ENCODE peak calls at places on chromosome 9, in eight cellular contexts. X is keratinocyte, U is IMR-90, K is tibial artery, P is thoracic aorta, E is ovary, T is A549, I is substantia nigra. G is an unnamed sample.

GRCh38 chr9:119441832-119442231 is 72.6 kb upstream of the BRINP1 start:
- DNase-seq in E (no peak), P (no peak), K (no peak), T (no peak), X (no peak), I (no peak), U (no peak), G (no peak)

GRCh38 chr9:116279230-116279629 is 125.6 kb downstream of the PAPPA start:
- DNase-seq in U (no peak), E (no peak), T (no peak), P (no peak), K (no peak), I (no peak), X (no peak), G (no peak)

GRCh38 chr9:137761032-137761431 is 116.5 kb upstream of the CACNA1B start:
- DNase-seq in P (no peak), K (no peak), E (no peak), X (no peak), U (no peak), T (no peak), I (no peak), G (no peak)

GRCh38 chr9:15250013-15250412 is 57.0 kb downstream of the TTC39B start:
- DNase-seq in T (no peak), P (no peak), U (no peak), I (no peak), X (no peak), K (no peak), E (no peak), G (no peak)

GRCh38 chr9:14423816-14424261 is 109.9 kb upstream of the NFIB start:
- DNase-seq in P (no peak), K (no peak), E (no peak), I (no peak), T (no peak), X (no peak), U (peak), G (no peak)

GRCh38 chr9:97388721-97389238 is 23.1 kb upstream of the TDRD7 start:
- DNase-seq in U (no peak), I (no peak), E (no peak), P (no peak), K (no peak), T (no peak), X (no peak), G (no peak)

GRCh38 chr9:94011134-94011533 is 56.0 kb upstream of the BARX1 start:
- DNase-seq in E (no peak), K (no peak), T (no peak), X (no peak), I (no peak), P (no peak), U (no peak), G (no peak)

GRCh38 chr9:13554626-13555025 is 275.1 kb upstream of the MPDZ start:
- DNase-seq in I (no peak), K (no peak), P (no peak), E (no peak), T (no peak), X (no peak), U (no peak), G (no peak)

GRCh38 chr9:81671880-81672280 is 17.5 kb downstream of the TLE1 start:
- DNase-seq in P (peak), T (no peak), I (peak), E (peak), U (peak), K (peak), X (no peak), G (no peak)

GRCh38 chr9:69122086-69122390 is 52.0 kb upstream of the TJP2 start:
- DNase-seq in U (peak), K (peak), P (no peak), T (peak), X (no peak), I (peak), E (peak), G (no peak)

GRCh38 chr9:88874391-88874790 is 116.9 kb upstream of the S1PR3 start:
- DNase-seq in K (no peak), E (no peak), X (no peak), T (no peak), U (peak), P (no peak), I (no peak), G (no peak)

GRCh38 chr9:111805841-111806241 is 11.1 kb upstream of the SHOC1 start:
- DNase-seq in P (no peak), U (peak), I (no peak), X (peak), E (no peak), T (peak), K (no peak), G (peak)

GRCh38 chr9:36492849-36493248 is 79.8 kb upstream of the MELK start:
- DNase-seq in P (no peak), K (no peak), I (no peak), T (no peak), U (peak), X (no peak), E (no peak), G (no peak)

GRCh38 chr9:18706648-18707047 is 232.7 kb downstream of the ADAMTSL1 start:
- DNase-seq in I (no peak), U (no peak), X (no peak), E (no peak), P (no peak), K (no peak), T (no peak), G (no peak)

GRCh38 chr9:27856748-27857147 is 283.5 kb upstream of the C9orf72 start:
- DNase-seq in U (no peak), T (no peak), E (no peak), K (no peak), I (no peak), P (no peak), X (no peak), G (no peak)

GRCh38 chr9:93131599-93132286 is 2.3 kb downstream of the NINJ1 start:
- DNase-seq in K (no peak), X (no peak), U (no peak), P (no peak), I (no peak), E (no peak), T (no peak), G (no peak)

GRCh38 chr9:113278840-113279239 is 3.4 kb downstream of the PRPF4 start:
- DNase-seq in I (no peak), E (no peak), U (no peak), K (no peak), T (no peak), P (no peak), X (no peak), G (no peak)

GRCh38 chr9:134930404-134930803 is 12.7 kb upstream of the FCN1 start:
- DNase-seq in K (no peak), I (no peak), E (no peak), P (no peak), X (no peak), U (no peak), T (no peak), G (no peak)

GRCh38 chr9:97990259-97990658 is 7.1 kb downstream of the ANP32B start:
- DNase-seq in X (no peak), U (peak), T (peak), I (no peak), E (no peak), P (no peak), K (no peak), G (no peak)

GRCh38 chr9:98427491-98427890 is 172.0 kb upstream of the TBC1D2 start:
- DNase-seq in E (no peak), K (no peak), I (no peak), U (no peak), T (no peak), P (no peak), X (no peak), G (no peak)

GRCh38 chr9:84271004-84271886 is 69.3 kb downstream of the SLC28A3 start:
- DNase-seq in K (peak), P (peak), X (no peak), T (no peak), U (peak), I (peak), E (peak), G (no peak)

GRCh38 chr9:131670247-131670681 is 69.6 kb downstream of the RAPGEF1 start:
- DNase-seq in E (no peak), T (no peak), U (no peak), K (peak), X (no peak), P (peak), I (no peak), G (no peak)

GRCh38 chr9:78031271-78031825 is at the start of gene GNAQ:
- DNase-seq in X (no peak), I (no peak), P (no peak), U (peak), E (peak), T (peak), K (no peak), G (no peak)

GRCh38 chr9:134333234-134333873 is 7.1 kb downstream of the RXRA start:
- DNase-seq in T (no peak), I (no peak), P (no peak), X (no peak), E (no peak), K (no peak), U (no peak), G (no peak)

GRCh38 chr9:108254236-108254635 is 601.5 kb downstream of the ACTL7B start:
- DNase-seq in T (no peak), I (no peak), U (peak), P (no peak), K (no peak), X (no peak), E (no peak), G (no peak)

GRCh38 chr9:73118898-73119554 is 32.6 kb upstream of the ANXA1 start:
- DNase-seq in U (peak), X (peak), P (no peak), K (no peak), E (no peak), T (peak), I (no peak), G (peak)

GRCh38 chr9:117156150-117156688 is 258.6 kb downstream of the ASTN2 start:
- DNase-seq in E (no peak), X (no peak), T (no peak), U (no peak), K (no peak), P (no peak), I (no peak), G (no peak)

GRCh38 chr9:91100878-91101450 is 260.8 kb downstream of the AUH start:
- DNase-seq in P (no peak), U (peak), T (no peak), E (peak), K (peak), I (no peak), X (no peak), G (no peak)

GRCh38 chr9:68552700-68553099 is 12.0 kb upstream of the TMEM252 start:
- DNase-seq in P (no peak), T (no peak), E (no peak), X (no peak), K (no peak), I (no peak), U (peak), G (peak)

GRCh38 chr9:131270171-131271015 is 5.9 kb downstream of the FAM78A start:
- DNase-seq in I (peak), T (no peak), P (no peak), K (peak), E (no peak), X (no peak), U (no peak), G (no peak)

GRCh38 chr9:16828335-16829281 is 41.9 kb downstream of the BNC2 start:
- DNase-seq in K (peak), T (no peak), P (no peak), X (no peak), E (peak), I (no peak), U (peak), G (no peak)

GRCh38 chr9:37801287-37801850 is 772 bp downstream of the DCAF10 start:
- DNase-seq in U (peak), P (peak), E (no peak), T (no peak), K (peak), X (no peak), I (no peak), G (no peak)

GRCh38 chr9:278651-279050 is 64.0 kb downstream of the DOCK8 start:
- DNase-seq in I (no peak), U (no peak), K (no peak), T (no peak), X (no peak), E (no peak), P (no peak), G (no peak)

GRCh38 chr9:33927694-33928093 is 110.7 kb downstream of the UBE2R2 start:
- DNase-seq in E (no peak), X (no peak), I (no peak), K (no peak), P (no peak), U (no peak), T (no peak), G (no peak)

GRCh38 chr9:120490888-120491595 is 88.9 kb downstream of the CDK5RAP2 start:
- DNase-seq in X (no peak), U (no peak), I (no peak), P (no peak), E (no peak), T (no peak), K (no peak), G (no peak)

GRCh38 chr9:107615325-107615724 is 125.8 kb upstream of the KLF4 start:
- DNase-seq in P (no peak), I (no peak), K (no peak), X (no peak), U (peak), T (no peak), E (no peak), G (no peak)

GRCh38 chr9:97695390-97695789 is 1.8 kb downstream of the XPA start:
- DNase-seq in E (no peak), K (no peak), U (no peak), I (no peak), T (no peak), P (no peak), X (no peak), G (no peak)

GRCh38 chr9:14768561-14769234 is 46.2 kb upstream of the CER1 start:
- DNase-seq in T (peak), U (peak), I (no peak), P (no peak), K (no peak), X (no peak), E (no peak), G (no peak)

GRCh38 chr9:128733256-128733655 is 9.3 kb upstream of the ZDHHC12 start:
- DNase-seq in T (peak), X (peak), K (peak), P (no peak), E (peak), I (peak), U (peak), G (no peak)

GRCh38 chr9:4333787-4334186 is 33.9 kb upstream of the GLIS3 start:
- DNase-seq in I (no peak), T (no peak), X (no peak), P (no peak), U (no peak), K (no peak), E (no peak), G (no peak)
- H3K27ac ChIP-seq in I (no peak), T (peak), X (no peak), P (no peak), U (no peak), K (no peak), E (no peak), G (no peak)

GRCh38 chr9:123356851-123357747 is 1.1 kb downstream of the CRB2 start:
- DNase-seq in K (no peak), X (no peak), E (no peak), T (no peak), I (no peak), U (no peak), P (no peak), G (no peak)
- H3K27ac ChIP-seq in K (no peak), X (no peak), E (no peak), T (no peak), I (peak), U (no peak), P (no peak), G (no peak)

GRCh38 chr9:21413089-21414023 is 4.4 kb downstream of the IFNA8 start:
- DNase-seq in X (no peak), U (no peak), P (no peak), T (no peak), E (no peak), I (peak), K (no peak), G (no peak)

GRCh38 chr9:21414220-21414940 is 5.5 kb downstream of the IFNA8 start:
- DNase-seq in U (no peak), P (no peak), T (no peak), X (no peak), K (no peak), I (no peak), E (no peak), G (no peak)

GRCh38 chr9:21412109-21412508 is 3.2 kb downstream of the IFNA8 start:
- DNase-seq in U (no peak), K (no peak), E (no peak), T (no peak), X (no peak), P (no peak), I (no peak), G (no peak)

GRCh38 chr9:21415492-21416267 is 6.8 kb downstream of the IFNA8 start:
- DNase-seq in K (no peak), U (no peak), E (no peak), X (no peak), T (no peak), I (no peak), P (no peak), G (no peak)
- H3K27ac ChIP-seq in K (no peak), U (no peak), E (no peak), X (no peak), T (peak), I (no peak), P (no peak), G (no peak)

GRCh38 chr9:121704281-121704680 is 52.8 kb downstream of the DAB2IP start:
- DNase-seq in K (no peak), I (no peak), E (no peak), T (no peak), X (no peak), P (no peak), U (no peak), G (no peak)
- H3K27ac ChIP-seq in K (no peak), I (no peak), E (no peak), T (no peak), X (peak), P (no peak), U (no peak), G (peak)

DNA sequence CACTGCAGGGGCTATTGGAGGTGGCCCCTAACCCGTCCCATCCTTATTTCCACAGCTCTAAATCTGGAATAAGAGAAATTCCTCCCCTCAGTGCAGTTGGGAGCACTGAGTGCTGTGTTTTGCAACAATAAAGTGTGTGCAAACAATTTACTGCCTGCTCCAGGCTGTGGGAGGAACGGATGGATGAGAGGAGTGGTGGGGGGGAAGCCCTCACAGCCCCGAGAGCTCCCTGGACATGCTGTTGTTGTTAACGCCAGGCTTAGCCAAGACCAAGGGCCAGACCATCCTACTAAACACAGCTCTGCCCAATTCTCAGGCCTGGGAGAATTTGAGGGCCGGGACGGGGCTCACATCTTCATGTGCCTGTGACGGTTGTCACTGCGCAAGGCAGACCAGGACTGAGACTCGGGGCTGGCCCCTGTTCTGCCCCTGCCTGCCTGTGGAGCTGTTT is 200.2 kb downstream of the DAB2IP start:
- DNase-seq in E (peak), U (no peak), P (no peak), X (no peak), K (peak), I (no peak), T (no peak), G (no peak)
- H3K27ac ChIP-seq in E (peak), U (no peak), P (peak), X (no peak), K (peak), I (peak), T (no peak), G (no peak)

DNA sequence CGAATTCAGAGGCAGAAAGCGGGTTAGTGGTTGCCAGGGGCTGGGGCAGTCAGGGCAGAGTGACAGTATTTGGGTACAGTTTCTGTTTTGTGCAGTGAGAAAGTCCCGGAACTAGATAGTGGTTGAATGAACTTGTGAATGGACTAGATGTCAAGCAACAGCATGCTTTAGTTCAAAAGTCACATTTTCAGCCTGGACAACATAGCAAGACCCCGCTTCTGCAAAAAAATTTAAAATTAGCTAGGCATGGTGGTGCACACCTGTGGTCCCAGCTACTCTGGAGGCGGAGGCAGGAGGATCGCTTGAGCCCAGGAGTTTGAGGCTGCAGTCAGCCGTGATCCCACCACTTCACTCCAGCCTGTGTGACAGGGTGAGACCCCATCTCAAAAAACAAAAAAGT is 8.4 kb downstream of the NOTCH1 start:
- DNase-seq in P (no peak), X (no peak), K (no peak), E (no peak), I (no peak), U (no peak), T (no peak), G (no peak)
- H3K27ac ChIP-seq in P (no peak), X (no peak), K (no peak), E (no peak), I (no peak), U (no peak), T (no peak), G (peak)

DNA sequence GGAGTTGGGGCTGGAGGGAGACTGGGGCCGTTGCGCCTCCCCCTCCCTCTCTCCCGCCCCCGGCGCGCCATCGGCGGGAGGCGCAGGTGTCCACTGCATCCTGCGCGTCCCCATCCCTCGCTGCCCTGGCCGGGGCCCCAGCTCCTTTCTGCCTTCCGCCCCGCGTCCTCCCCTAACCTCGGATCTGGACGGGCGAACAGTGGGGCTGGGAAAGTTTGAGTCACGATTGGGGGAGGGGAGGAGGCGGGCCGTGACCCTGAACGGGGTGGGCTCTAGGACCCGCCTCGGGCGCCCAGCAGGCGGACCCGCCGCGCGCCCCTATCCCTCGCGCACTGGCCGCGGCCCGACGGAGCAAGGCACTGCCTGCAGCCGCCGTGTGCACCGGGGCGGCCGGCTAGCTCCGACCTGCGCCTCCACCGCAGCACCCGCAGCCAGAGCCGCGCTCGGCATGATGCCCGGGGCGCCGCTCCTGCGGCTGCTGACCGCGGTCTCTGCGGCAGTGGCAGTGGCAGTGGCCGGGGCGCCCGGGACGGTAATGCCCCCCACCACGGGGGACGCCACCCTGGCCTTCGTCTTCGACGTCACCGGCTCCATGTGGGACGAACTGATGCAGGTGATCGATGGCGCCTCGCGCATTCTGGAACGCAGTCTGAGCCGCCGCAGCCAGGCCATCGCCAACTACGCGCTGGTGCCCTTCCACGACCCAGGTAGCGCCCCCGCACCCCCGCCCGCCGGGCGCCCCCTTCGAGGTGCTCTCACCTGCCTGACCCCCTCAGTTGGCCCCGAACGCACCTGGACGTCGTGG is at the start of gene HMCN2:
- DNase-seq in X (no peak), I (no peak), P (no peak), E (no peak), K (peak), T (no peak), U (no peak), G (no peak)
- H3K27ac ChIP-seq in X (no peak), I (no peak), P (no peak), E (no peak), K (peak), T (no peak), U (no peak), G (no peak)

DNA sequence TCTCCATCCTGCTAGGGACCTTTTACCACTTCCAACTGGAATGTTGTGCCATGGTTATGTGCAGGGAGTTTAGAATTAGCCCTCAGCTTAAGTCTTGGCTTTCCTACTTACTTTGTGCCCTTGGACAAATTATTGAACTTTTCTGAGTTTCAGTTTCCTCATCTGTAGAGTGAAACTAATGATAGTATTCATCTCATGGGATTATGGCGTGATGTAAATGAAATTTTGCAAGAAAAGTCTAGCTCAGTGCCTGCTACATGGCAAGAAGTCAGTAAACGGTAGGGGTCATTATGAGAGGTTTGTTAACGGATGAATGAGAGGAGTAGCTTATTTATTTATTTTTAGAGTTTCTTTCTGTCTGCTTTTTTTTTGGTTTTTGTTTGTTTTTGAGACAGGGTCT is 1.8 kb downstream of the MVB12B start:
- DNase-seq in I (no peak), U (no peak), X (no peak), K (no peak), E (no peak), P (no peak), T (no peak), G (no peak)
- H3K27ac ChIP-seq in I (peak), U (no peak), X (no peak), K (peak), E (no peak), P (peak), T (no peak), G (no peak)

G was measured in epithelial cell of prostate.